ENCODE peak calls at places on chromosomes 3 and 15, in four cellular contexts. One of them, this sample, is unnamed.

GRCh38 chr3:144429719-144430121 is 458.1 kb downstream of the DIPK2A start:
- DNase-seq in mesendoderm: no peak
- DNase-seq in posterior vena cava: no peak
- DNase-seq in RKO: peak
- DNase-seq in this sample: no peak

GRCh38 chr3:49098429-49098828 is 4.6 kb upstream of the QRICH1 start:
- DNase-seq in posterior vena cava: no peak
- DNase-seq in mesendoderm: no peak
- DNase-seq in RKO: no peak
- DNase-seq in this sample: no peak

GRCh38 chr15:44081223-44082013 is 113.7 kb downstream of the FRMD5 start:
- DNase-seq in RKO: no peak
- DNase-seq in mesendoderm: no peak
- DNase-seq in posterior vena cava: no peak
- DNase-seq in this sample: no peak

GRCh38 chr3:197335428-197336132 is 37.2 kb upstream of the DLG1 start:
- DNase-seq in RKO: no peak
- DNase-seq in posterior vena cava: no peak
- DNase-seq in mesendoderm: no peak
- DNase-seq in this sample: no peak

GRCh38 chr15:38461089-38461833 is 7.3 kb downstream of the FAM98B start:
- DNase-seq in mesendoderm: no peak
- DNase-seq in RKO: no peak
- DNase-seq in posterior vena cava: no peak
- DNase-seq in this sample: no peak

GRCh38 chr3:98602078-98602678 is 8.8 kb upstream of the CPOX start:
- DNase-seq in mesendoderm: peak
- DNase-seq in posterior vena cava: no peak
- DNase-seq in RKO: peak
- DNase-seq in this sample: no peak

GRCh38 chr3:52173101-52173500 is 18.9 kb upstream of the POC1A start:
- DNase-seq in posterior vena cava: no peak
- DNase-seq in RKO: no peak
- DNase-seq in mesendoderm: no peak
- DNase-seq in this sample: no peak

GRCh38 chr3:73472429-73472828 is 152.3 kb downstream of the PDZRN3 start:
- DNase-seq in RKO: no peak
- DNase-seq in mesendoderm: no peak
- DNase-seq in posterior vena cava: no peak
- DNase-seq in this sample: no peak

GRCh38 chr15:28098766-28099554 is at the start of gene OCA2:
- DNase-seq in posterior vena cava: peak
- DNase-seq in mesendoderm: peak
- DNase-seq in RKO: no peak
- DNase-seq in this sample: peak

GRCh38 chr3:22175899-22176298 is 424.9 kb upstream of the ZNF385D start:
- DNase-seq in posterior vena cava: no peak
- DNase-seq in RKO: no peak
- DNase-seq in mesendoderm: no peak
- DNase-seq in this sample: no peak

GRCh38 chr3:16665282-16665741 is 60.1 kb upstream of the DAZL start:
- DNase-seq in mesendoderm: peak
- DNase-seq in posterior vena cava: no peak
- DNase-seq in RKO: peak
- DNase-seq in this sample: no peak

GRCh38 chr15:70430029-70430428 is 332.3 kb upstream of the TLE3 start:
- DNase-seq in RKO: no peak
- DNase-seq in posterior vena cava: no peak
- DNase-seq in mesendoderm: no peak
- DNase-seq in this sample: no peak

GRCh38 chr3:147267431-147267830 is 138.9 kb downstream of the ZIC4 start:
- DNase-seq in RKO: peak
- DNase-seq in posterior vena cava: no peak
- DNase-seq in mesendoderm: no peak
- DNase-seq in this sample: no peak

GRCh38 chr15:90291679-90292356 is 26.3 kb downstream of the NGRN start:
- DNase-seq in posterior vena cava: no peak
- DNase-seq in mesendoderm: peak
- DNase-seq in RKO: peak
- DNase-seq in this sample: no peak

GRCh38 chr3:151107701-151108100 is 22.2 kb downstream of the MED12L start:
- DNase-seq in mesendoderm: peak
- DNase-seq in RKO: no peak
- DNase-seq in posterior vena cava: no peak
- DNase-seq in this sample: no peak

This sample was measured in progenitor cell of endocrine pancreas.